ENCODE peak calls at places on chromosomes 7 and 10, in nine cellular contexts. One of them, this sample, is unnamed.

GRCh38 chr10:127678091-127678490 is 58.9 kb upstream of the FOXI2 start:
- DNase-seq in MCF 10A: no peak
- DNase-seq in fibroblast of pulmonary artery: no peak
- DNase-seq in transverse colon: no peak
- DNase-seq in left ventricle myocardium superior: no peak
- DNase-seq in GM12865: no peak
- DNase-seq in NCI-H510A treated with DMSO at 0.1 percent for 48 hours: no peak
- DNase-seq in mammary epithelial cell: no peak
- DNase-seq in fibroblast of lung: no peak
- DNase-seq in this sample: no peak

GRCh38 chr10:123746927-123747326 is 80.8 kb downstream of the GPR26 start:
- DNase-seq in MCF 10A: no peak
- DNase-seq in fibroblast of pulmonary artery: no peak
- DNase-seq in transverse colon: no peak
- DNase-seq in left ventricle myocardium superior: no peak
- DNase-seq in GM12865: no peak
- DNase-seq in NCI-H510A treated with DMSO at 0.1 percent for 48 hours: no peak
- DNase-seq in mammary epithelial cell: no peak
- DNase-seq in fibroblast of lung: no peak
- DNase-seq in this sample: no peak

GRCh38 chr7:29189743-29190201 is 4.8 kb upstream of the CHN2 start:
- DNase-seq in MCF 10A: peak; percentile 60
- DNase-seq in fibroblast of pulmonary artery: peak; percentile 49
- DNase-seq in transverse colon: peak; percentile 67
- DNase-seq in left ventricle myocardium superior: peak; percentile 74
- DNase-seq in GM12865: peak; percentile 53
- DNase-seq in NCI-H510A treated with DMSO at 0.1 percent for 48 hours: peak; percentile 92
- DNase-seq in mammary epithelial cell: peak; percentile 34
- DNase-seq in fibroblast of lung: peak; percentile 21
- DNase-seq in this sample: peak; percentile 80

GRCh38 chr10:79060641-79061255 is 8.0 kb upstream of the ZMIZ1 start:
- DNase-seq in MCF 10A: no peak
- DNase-seq in fibroblast of pulmonary artery: no peak
- DNase-seq in transverse colon: peak; percentile 7
- DNase-seq in left ventricle myocardium superior: no peak
- DNase-seq in GM12865: no peak
- DNase-seq in NCI-H510A treated with DMSO at 0.1 percent for 48 hours: no peak
- DNase-seq in mammary epithelial cell: no peak
- DNase-seq in fibroblast of lung: no peak
- DNase-seq in this sample: peak; percentile 17

GRCh38 chr7:55498770-55499169 is 73.5 kb downstream of the VOPP1 start:
- DNase-seq in MCF 10A: no peak
- DNase-seq in fibroblast of pulmonary artery: no peak
- DNase-seq in transverse colon: no peak
- DNase-seq in left ventricle myocardium superior: no peak
- DNase-seq in GM12865: no peak
- DNase-seq in NCI-H510A treated with DMSO at 0.1 percent for 48 hours: no peak
- DNase-seq in mammary epithelial cell: no peak
- DNase-seq in fibroblast of lung: no peak
- DNase-seq in this sample: no peak

GRCh38 chr7:26073041-26073440 is 79.0 kb upstream of the NFE2L3 start:
- DNase-seq in MCF 10A: no peak
- DNase-seq in fibroblast of pulmonary artery: no peak
- DNase-seq in transverse colon: no peak
- DNase-seq in left ventricle myocardium superior: no peak
- DNase-seq in GM12865: no peak
- DNase-seq in NCI-H510A treated with DMSO at 0.1 percent for 48 hours: no peak
- DNase-seq in mammary epithelial cell: no peak
- DNase-seq in fibroblast of lung: no peak
- DNase-seq in this sample: no peak

GRCh38 chr10:42952358-42952757 is 124.5 kb upstream of the RET start:
- DNase-seq in MCF 10A: no peak
- DNase-seq in fibroblast of pulmonary artery: no peak
- DNase-seq in transverse colon: no peak
- DNase-seq in left ventricle myocardium superior: peak; percentile 75
- DNase-seq in GM12865: no peak
- DNase-seq in NCI-H510A treated with DMSO at 0.1 percent for 48 hours: peak; percentile 60
- DNase-seq in mammary epithelial cell: peak; percentile 4
- DNase-seq in fibroblast of lung: no peak
- DNase-seq in this sample: no peak

GRCh38 chr7:22143496-22143895 is 197.8 kb upstream of the CDCA7L start:
- DNase-seq in MCF 10A: no peak
- DNase-seq in fibroblast of pulmonary artery: no peak
- DNase-seq in transverse colon: no peak
- DNase-seq in left ventricle myocardium superior: no peak
- DNase-seq in GM12865: no peak
- DNase-seq in NCI-H510A treated with DMSO at 0.1 percent for 48 hours: no peak
- DNase-seq in mammary epithelial cell: no peak
- DNase-seq in fibroblast of lung: no peak
- DNase-seq in this sample: no peak